ENCODE peak calls at places on chromosome 5, in seven cellular contexts. V, T, F, L, O, D and Y are unnamed samples.

GRCh38 chr5:6849569-6849968 is 136.3 kb downstream of the TENT4A start:
- DNase-seq in V (peak; percentile 30), T (no peak), F (no peak), L (no peak), O (no peak), D (no peak), Y (no peak)

GRCh38 chr5:54738973-54739367 is 221.4 kb downstream of the SNX18 start:
- DNase-seq in V (no peak), T (no peak), F (no peak), L (no peak), O (no peak), D (no peak), Y (no peak)

GRCh38 chr5:127564002-127564769 is 46.7 kb downstream of the PRRC1 start:
- DNase-seq in V (no peak), T (peak; percentile 86), F (peak; percentile 60), L (peak; percentile 39), O (peak; percentile 46), D (peak; percentile 67), Y (peak; percentile 40)

GRCh38 chr5:105392122-105392709 is 1829.6 kb upstream of the NUDT12 start:
- DNase-seq in V (peak; percentile 79), T (no peak), F (no peak), L (no peak), O (no peak), D (no peak), Y (no peak)

GRCh38 chr5:157184117-157184516 is 3.5 kb downstream of the ITK start:
- DNase-seq in V (no peak), T (no peak), F (no peak), L (no peak), O (no peak), D (no peak), Y (no peak)

GRCh38 chr5:150137168-150137957 is 18.3 kb downstream of the PDGFRB start:
- DNase-seq in V (no peak), T (peak; percentile 43), F (no peak), L (no peak), O (no peak), D (no peak), Y (no peak)

GRCh38 chr5:81590498-81591384 is 160.2 kb downstream of the SSBP2 start:
- DNase-seq in V (no peak), T (no peak), F (no peak), L (no peak), O (no peak), D (no peak), Y (no peak)

GRCh38 chr5:157860898-157861894 is 2.3 kb upstream of the CLINT1 start:
- DNase-seq in V (no peak), T (no peak), F (peak; percentile 71), L (peak; percentile 72), O (no peak), D (no peak), Y (no peak)

GRCh38 chr5:106097308-106097707 is 1573.4 kb downstream of the EFNA5 start:
- DNase-seq in V (no peak), T (peak; percentile 46), F (no peak), L (no peak), O (peak; percentile 26), D (no peak), Y (no peak)

GRCh38 chr5:78972654-78973428 is 12.3 kb downstream of the ARSB start:
- DNase-seq in V (no peak), T (peak; percentile 37), F (no peak), L (no peak), O (peak; percentile 23), D (no peak), Y (peak; percentile 65)

GRCh38 chr5:168780888-168781287 is 201.7 kb upstream of the PANK3 start:
- DNase-seq in V (no peak), T (no peak), F (no peak), L (no peak), O (no peak), D (no peak), Y (no peak)

GRCh38 chr5:175261098-175261497 is 182.9 kb downstream of the DRD1 start:
- DNase-seq in V (no peak), T (no peak), F (no peak), L (no peak), O (no peak), D (no peak), Y (no peak)

GRCh38 chr5:136374003-136374402 is 8.7 kb upstream of the TRPC7 start:
- DNase-seq in V (no peak), T (peak; percentile 27), F (no peak), L (no peak), O (no peak), D (no peak), Y (peak; percentile 51)

GRCh38 chr5:155689403-155689802 is 637.6 kb upstream of the SGCD start:
- DNase-seq in V (no peak), T (no peak), F (no peak), L (no peak), O (no peak), D (no peak), Y (no peak)

GRCh38 chr5:110923971-110924370 is 147.5 kb upstream of the TSLP start:
- DNase-seq in V (no peak), T (no peak), F (no peak), L (no peak), O (no peak), D (no peak), Y (no peak)

GRCh38 chr5:67173959-67174358 is 22.6 kb downstream of the CD180 start:
- DNase-seq in V (no peak), T (no peak), F (no peak), L (no peak), O (no peak), D (no peak), Y (no peak)

GRCh38 chr5:132905938-132906337 is 32.5 kb downstream of the LEAP2 start:
- DNase-seq in V (no peak), T (peak; percentile 49), F (no peak), L (no peak), O (peak; percentile 64), D (peak; percentile 28), Y (peak; percentile 3)

GRCh38 chr5:61293873-61294272 is 38.2 kb upstream of the ZSWIM6 start:
- DNase-seq in V (no peak), T (no peak), F (no peak), L (no peak), O (no peak), D (no peak), Y (no peak)

GRCh38 chr5:37786855-37787254 is 53.0 kb downstream of the GDNF start:
- DNase-seq in V (no peak), T (peak; percentile 59), F (no peak), L (no peak), O (peak; percentile 83), D (no peak), Y (no peak)

GRCh38 chr5:140311011-140311467 is 8.1 kb upstream of the PFDN1 start:
- DNase-seq in V (no peak), T (peak; percentile 70), F (no peak), L (no peak), O (peak; percentile 94), D (peak; percentile 80), Y (peak; percentile 89)

GRCh38 chr5:143001764-143002351 is 231.7 kb downstream of the ARHGAP26 start:
- DNase-seq in V (no peak), T (peak; percentile 82), F (no peak), L (no peak), O (peak; percentile 66), D (no peak), Y (no peak)

GRCh38 chr5:151569132-151570046 is 21.7 kb downstream of the FAT2 start:
- DNase-seq in V (no peak), T (no peak), F (no peak), L (no peak), O (no peak), D (no peak), Y (no peak)

GRCh38 chr5:94707359-94707758 is 88.9 kb downstream of the SLF1 start:
- DNase-seq in V (no peak), T (no peak), F (no peak), L (no peak), O (no peak), D (peak; percentile 4), Y (no peak)

GRCh38 chr5:171484460-171484899 is 65.0 kb downstream of the FGF18 start:
- DNase-seq in V (no peak), T (peak; percentile 38), F (peak; percentile 75), L (peak; percentile 66), O (peak; percentile 23), D (no peak), Y (no peak)

GRCh38 chr5:149063017-149063687 is at the start of gene SH3TC2:
- DNase-seq in V (no peak), T (peak; percentile 73), F (no peak), L (no peak), O (peak; percentile 56), D (peak; percentile 76), Y (no peak)